ENCODE peak calls at places on chromosomes 2 and 18, in five cellular contexts. D is HFFc6, G is AG08395, A is AG10803, Q is iris pigment epithelial cell. S is an unnamed sample.

GRCh38 chr2:134056226-134056625 is 197.6 kb upstream of the MGAT5 start:
- DNase-seq in D (no peak), A (no peak), Q (no peak), G (no peak), S (no peak)

GRCh38 chr2:58991357-58991756 is 750.2 kb upstream of the FANCL start:
- DNase-seq in Q (no peak), A (no peak), G (no peak), D (no peak), S (no peak)

GRCh38 chr2:142218471-142218870 is 87.7 kb upstream of the LRP1B start:
- DNase-seq in Q (peak; percentile 91), A (no peak), G (no peak), D (no peak), S (no peak)

GRCh38 chr18:74222710-74223497 is 68.9 kb downstream of the CYB5A start:
- DNase-seq in Q (no peak), G (no peak), D (no peak), A (no peak), S (no peak)

GRCh38 chr2:193868833-193869232 is 1674.1 kb upstream of the TMEFF2 start:
- DNase-seq in A (no peak), Q (no peak), D (no peak), G (no peak), S (no peak)

GRCh38 chr2:55771612-55772011 is 78.0 kb upstream of the PNPT1 start:
- DNase-seq in Q (peak; percentile 58), G (peak; percentile 45), A (peak; percentile 52), D (peak; percentile 33), S (no peak)

GRCh38 chr2:237757616-237758015 is 41.0 kb upstream of the RBM44 start:
- DNase-seq in A (no peak), Q (no peak), G (no peak), D (no peak), S (no peak)

GRCh38 chr2:28356095-28356911 is 36.4 kb upstream of the FOSL2 start:
- DNase-seq in G (peak; percentile 96), A (peak; percentile 92), Q (peak; percentile 77), D (peak; percentile 81), S (no peak)

GRCh38 chr2:383888-384287 is 96.0 kb upstream of the ALKAL2 start:
- DNase-seq in D (no peak), A (no peak), Q (no peak), G (no peak), S (no peak)

GRCh38 chr2:227238242-227239237 is 74.1 kb downstream of the COL4A3 start:
- DNase-seq in D (peak; percentile 60), A (peak; percentile 56), Q (peak; percentile 67), G (peak; percentile 70), S (peak; percentile 77)

GRCh38 chr18:46273861-46274260 is 169.7 kb downstream of the HAUS1 start:
- DNase-seq in D (no peak), G (no peak), A (no peak), Q (no peak), S (no peak)

GRCh38 chr2:25521665-25522387 is 151.6 kb downstream of the DTNB start:
- DNase-seq in A (peak; percentile 77), Q (peak; percentile 81), D (peak; percentile 72), G (peak; percentile 58), S (no peak)

GRCh38 chr2:204863351-204863750 is 318.1 kb downstream of the PARD3B start:
- DNase-seq in A (no peak), D (no peak), Q (peak; percentile 4), G (no peak), S (no peak)

GRCh38 chr2:77397763-77398162 is 124.4 kb downstream of the LRRTM4 start:
- DNase-seq in G (no peak), Q (no peak), A (no peak), D (no peak), S (no peak)

GRCh38 chr18:75215663-75216062 is 5.1 kb downstream of the TSHZ1 start:
- DNase-seq in A (no peak), G (no peak), D (no peak), Q (no peak), S (no peak)

GRCh38 chr2:61085883-61086282 is 20.2 kb downstream of the SANBR start:
- DNase-seq in G (no peak), D (no peak), A (no peak), Q (no peak), S (no peak)

GRCh38 chr2:33681333-33681732 is 82.2 kb upstream of the FAM98A start:
- DNase-seq in D (no peak), A (no peak), Q (no peak), G (no peak), S (no peak)

GRCh38 chr18:25650201-25650941 is 298.4 kb upstream of the ZNF521 start:
- DNase-seq in A (peak; percentile 99), Q (peak; percentile 97), G (peak; percentile 81), D (peak; percentile 95), S (no peak)

GRCh38 chr2:119649364-119649917 is 29.6 kb upstream of the TMEM177 start:
- DNase-seq in A (no peak), Q (peak; percentile 87), D (peak; percentile 32), G (no peak), S (no peak)

GRCh38 chr18:22349317-22349898 is 68.3 kb downstream of the CTAGE1 start:
- DNase-seq in G (no peak), D (no peak), A (no peak), Q (peak; percentile 26), S (no peak)

S was measured in ecto neural progenitor cell.